ENCODE peak calls at places on chromosomes 3 and 15, in five cellular contexts. P, K, L, I and H are unnamed samples.
A peak's percentile ranks its signal among the peaks of the same experiment; 100 is the strongest.

GRCh38 chr3:192339214-192339613 is 388.1 kb downstream of the FGF12 start:
- DNase-seq in P (peak; percentile 30), K (no peak), L (no peak), I (no peak), H (no peak)

GRCh38 chr15:99911824-99912223 is 178.6 kb upstream of the LYSMD4 start:
- DNase-seq in P (no peak), K (no peak), L (no peak), I (no peak), H (no peak)

GRCh38 chr3:172709776-172710708 is 825 bp downstream of the NCEH1 start:
- DNase-seq in P (peak; percentile 52), K (no peak), L (peak; percentile 36), I (peak; percentile 44), H (peak; percentile 28)

GRCh38 chr15:80698636-80699035 is 3.5 kb downstream of the ABHD17C start:
- DNase-seq in P (no peak), K (no peak), L (no peak), I (no peak), H (no peak)

GRCh38 chr15:52718551-52718950 is 39.4 kb upstream of the ATOSA start:
- DNase-seq in P (no peak), K (no peak), L (no peak), I (no peak), H (no peak)

GRCh38 chr3:115022214-115022613 is 124.9 kb downstream of the ZBTB20 start:
- DNase-seq in P (no peak), K (no peak), L (no peak), I (no peak), H (no peak)

GRCh38 chr15:53808058-53808703 is 48.7 kb upstream of the WDR72 start:
- DNase-seq in P (peak; percentile 1), K (no peak), L (peak; percentile 13), I (peak; percentile 12), H (peak; percentile 26)

GRCh38 chr15:29925227-29926082 is 103.2 kb upstream of the TJP1 start:
- DNase-seq in P (peak; percentile 86), K (peak; percentile 71), L (peak; percentile 97), I (peak; percentile 79), H (peak; percentile 11)

GRCh38 chr3:52402706-52403270 is 42.1 kb downstream of the SEMA3G start:
- DNase-seq in P (no peak), K (no peak), L (no peak), I (no peak), H (no peak)

GRCh38 chr3:49454457-49454856 is 15.6 kb upstream of the DAG1 start:
- DNase-seq in P (peak; percentile 59), K (peak; percentile 52), L (peak; percentile 66), I (no peak), H (no peak)

GRCh38 chr15:52423852-52424251 is 104.8 kb downstream of the MYO5A start:
- DNase-seq in P (no peak), K (no peak), L (no peak), I (no peak), H (no peak)

GRCh38 chr3:57110214-57110613 is 49.8 kb downstream of the SPATA12 start:
- DNase-seq in P (no peak), K (no peak), L (no peak), I (no peak), H (no peak)

GRCh38 chr15:82986442-82986780 is 401 bp downstream of the RAMAC start:
- DNase-seq in P (no peak), K (no peak), L (peak; percentile 10), I (no peak), H (no peak)

GRCh38 chr3:124620600-124621063 is 109.6 kb upstream of the UMPS start:
- DNase-seq in P (no peak), K (no peak), L (no peak), I (no peak), H (peak; percentile 29)

GRCh38 chr15:73988075-73988969 is 3.8 kb downstream of the STOML1 start:
- DNase-seq in P (no peak), K (no peak), L (peak; percentile 42), I (no peak), H (no peak)
- H3K9ac ChIP-seq in P (no peak overlapping the region), K (no peak overlapping the region), L (no peak overlapping the region), I (no peak overlapping the region), H (no peak overlapping the region)

GRCh38 chr3:10946526-10946925 is 46.0 kb upstream of the SLC6A1 start:
- DNase-seq in P (no peak), K (no peak), L (peak; percentile 8), I (no peak), H (no peak)

GRCh38 chr3:10950476-10951294 is 41.9 kb upstream of the SLC6A1 start:
- DNase-seq in P (peak; percentile 54), K (peak; percentile 27), L (peak; percentile 67), I (peak; percentile 65), H (no peak)

GRCh38 chr3:10949197-10949596 is 43.4 kb upstream of the SLC6A1 start:
- DNase-seq in P (no peak), K (no peak), L (no peak), I (no peak), H (no peak)

GRCh38 chr3:10945683-10946287 is 46.8 kb upstream of the SLC6A1 start:
- DNase-seq in P (peak; percentile 93), K (peak; percentile 44), L (peak; percentile 77), I (peak; percentile 92), H (peak; percentile 32)

DNA sequence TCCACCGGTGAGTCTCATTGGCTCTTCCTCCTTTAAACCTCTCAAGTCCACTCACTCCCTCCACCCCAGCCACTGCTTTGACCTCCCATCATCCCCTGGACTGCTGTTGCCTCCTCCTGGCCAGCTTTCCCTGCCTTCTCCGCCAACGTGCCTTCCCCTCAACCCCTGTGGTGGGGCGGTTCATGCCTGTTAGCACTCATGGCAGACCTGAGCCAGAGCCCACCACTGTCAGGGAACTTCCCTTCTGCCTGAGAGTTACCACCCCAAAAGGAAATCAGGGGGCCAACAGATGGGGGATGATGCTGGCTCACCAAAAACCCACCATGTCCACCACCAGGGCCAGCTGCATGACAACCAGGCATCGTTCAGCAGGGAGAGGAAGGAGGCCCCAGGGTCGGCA is 44.2 kb upstream of the SLC6A1 start:
- DNase-seq in P (no peak), K (no peak), L (no peak), I (no peak), H (no peak)
- TF ChIP-seq EZH2phosphoT487 in P (no peak), K (no peak), L (no peak), I (no peak), H (no peak)

GRCh38 chr3:108822167-108822897 is at the start of gene TRAT1:
- DNase-seq in P (no peak), K (no peak), L (no peak), I (no peak), H (peak; percentile 82)
- H2AFZ ChIP-seq in P (peak within 1 kb of the TSS; percentile 45), K (no peak within 1 kb of the TSS), L (no peak within 1 kb of the TSS), I (no peak within 1 kb of the TSS), H (peak within 1 kb of the TSS; percentile 44)

DNA sequence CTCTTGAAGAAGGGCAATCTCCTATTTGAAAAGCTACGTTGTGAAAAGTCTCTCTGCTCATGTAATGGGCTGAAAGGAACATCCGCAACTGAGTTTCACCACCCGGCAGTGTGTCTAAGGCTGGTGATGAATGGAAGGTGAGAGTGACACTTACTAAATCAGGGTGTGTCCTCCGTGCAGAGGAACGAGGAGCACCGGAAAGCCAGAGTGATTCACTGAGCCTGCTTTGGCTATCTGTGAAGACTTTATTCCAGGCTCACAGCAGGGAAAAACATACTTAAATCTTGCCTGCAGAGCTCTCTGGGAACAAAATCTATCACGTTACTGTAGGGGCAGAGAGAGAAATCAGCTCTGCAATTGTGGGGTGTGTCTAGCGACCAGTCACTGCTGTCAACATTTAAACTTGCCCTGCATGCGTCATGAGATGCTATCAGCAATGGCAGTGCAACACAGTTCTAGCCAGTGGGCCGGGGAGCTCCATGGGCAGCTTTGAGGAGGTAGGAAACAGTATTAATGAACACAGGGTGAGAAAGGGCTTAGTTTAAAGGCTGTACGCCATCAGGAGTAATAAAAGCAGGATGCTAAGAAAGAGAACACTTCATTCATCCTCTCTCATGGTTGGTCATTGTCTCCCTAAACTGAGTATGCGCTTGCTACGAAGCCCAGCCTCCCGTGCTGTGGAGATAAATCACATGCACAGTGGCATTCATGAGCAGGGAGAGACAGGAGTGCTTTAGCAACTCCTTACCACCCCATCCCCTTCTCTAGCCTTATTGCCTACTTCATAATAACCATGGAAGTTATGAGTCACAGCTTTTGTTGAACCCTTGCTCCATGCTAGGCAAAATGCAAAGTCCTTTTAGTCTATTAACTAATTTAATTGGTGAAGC is 542.7 kb upstream of the ADAMTS9 start:
- DNase-seq in P (no peak), K (no peak), L (no peak), I (no peak), H (no peak)
- H3K9ac ChIP-seq in P (no peak overlapping the region), K (no peak overlapping the region), L (no peak overlapping the region), I (no peak overlapping the region), H (no peak overlapping the region)

GRCh38 chr3:128805771-128806170 is 73.6 kb upstream of the ACAD9 start:
- DNase-seq in P (no peak), K (no peak), L (peak; percentile 76), I (no peak), H (no peak)

GRCh38 chr3:128804017-128804816 is 75.2 kb upstream of the ACAD9 start:
- DNase-seq in P (no peak), K (no peak), L (no peak), I (no peak), H (peak; percentile 89)

GRCh38 chr3:128803307-128803706 is 76.1 kb upstream of the ACAD9 start:
- DNase-seq in P (no peak), K (no peak), L (no peak), I (no peak), H (no peak)

GRCh38 chr3:128806588-128806987 is 72.8 kb upstream of the ACAD9 start:
- DNase-seq in P (no peak), K (no peak), L (no peak), I (no peak), H (no peak)

GRCh38 chr3:128804817-128805166 is 74.6 kb upstream of the ACAD9 start:
- DNase-seq in P (no peak), K (no peak), L (no peak), I (no peak), H (no peak)
- TF ChIP-seq EZH2phosphoT487 in P (no peak), K (no peak), L (no peak), I (no peak), H (no peak)

GRCh38 chr15:60757831-60758570 is 279.1 kb upstream of the ICE2 start:
- DNase-seq in P (no peak), K (no peak), L (no peak), I (no peak), H (no peak)

GRCh38 chr15:60751985-60752952 is 273.3 kb upstream of the ICE2 start:
- DNase-seq in P (no peak), K (no peak), L (no peak), I (peak; percentile 35), H (no peak)

GRCh38 chr15:60757273-60757672 is 278.3 kb upstream of the ICE2 start:
- DNase-seq in P (no peak), K (no peak), L (no peak), I (no peak), H (no peak)

GRCh38 chr15:60758961-60759729 is 280.2 kb upstream of the ICE2 start:
- DNase-seq in P (no peak), K (no peak), L (no peak), I (no peak), H (no peak)

GRCh38 chr15:60752973-60753720 is 274.2 kb upstream of the ICE2 start:
- DNase-seq in P (no peak), K (no peak), L (no peak), I (no peak), H (no peak)
- H2AFZ ChIP-seq in P (no peak overlapping the region), K (no peak overlapping the region), L (no peak overlapping the region), I (no peak overlapping the region), H (no peak overlapping the region)

DNA sequence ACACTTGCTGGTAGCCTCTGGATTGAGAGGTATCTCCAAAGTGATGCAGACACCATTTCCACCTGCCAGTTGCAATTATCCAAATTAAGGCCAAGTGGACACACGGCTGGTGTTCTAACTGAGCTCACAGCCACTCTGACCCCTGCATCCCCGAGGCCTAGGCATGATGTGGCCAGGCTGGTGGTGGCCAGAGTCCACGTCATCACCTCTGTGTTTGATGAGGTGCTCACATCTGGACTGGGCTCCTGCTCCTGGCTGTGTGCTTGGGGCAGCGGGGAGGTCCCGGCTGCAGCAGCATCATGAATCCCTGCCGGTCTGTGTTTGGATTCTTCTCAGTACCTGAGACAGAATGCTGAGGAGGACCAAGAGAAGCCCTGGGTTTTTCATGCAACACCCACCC is 4.9 kb downstream of the OXTR start:
- DNase-seq in P (no peak), K (no peak), L (no peak), I (no peak), H (no peak)
- H3K9ac ChIP-seq in P (no peak overlapping the region), K (no peak overlapping the region), L (no peak overlapping the region), I (no peak overlapping the region), H (no peak overlapping the region)